ENCODE peak calls at places on chromosome 17, in five cellular contexts. F, S, O, W and Q are unnamed samples.

GRCh38 chr17:29959658-29960337 is 18.4 kb downstream of the EFCAB5 start:
- DNase-seq in F (no peak), S (peak; percentile 23), O (no peak), W (no peak), Q (no peak)

GRCh38 chr17:45722161-45722560 is 62.0 kb upstream of the CRHR1 start:
- DNase-seq in F (no peak), S (no peak), O (peak; percentile 16), W (no peak), Q (peak; percentile 93)

GRCh38 chr17:37770631-37771518 is 26.0 kb upstream of the HNF1B start:
- DNase-seq in F (peak; percentile 88), S (peak; percentile 63), O (peak; percentile 63), W (peak; percentile 29), Q (peak; percentile 93)

GRCh38 chr17:40548982-40549680 is 16.1 kb downstream of the CCR7 start:
- DNase-seq in F (peak; percentile 35), S (peak; percentile 98), O (peak; percentile 96), W (no peak), Q (peak; percentile 51)

GRCh38 chr17:72922223-72922622 is 170.3 kb downstream of the SLC39A11 start:
- DNase-seq in F (no peak), S (no peak), O (no peak), W (no peak), Q (no peak)

GRCh38 chr17:79681101-79681621 is 49.6 kb upstream of the ENPP7 start:
- DNase-seq in F (no peak), S (no peak), O (no peak), W (no peak), Q (no peak)

GRCh38 chr17:73595068-73595865 is 49.0 kb downstream of the SDK2 start:
- DNase-seq in F (peak; percentile 53), S (peak; percentile 40), O (peak; percentile 64), W (no peak), Q (peak; percentile 96)

GRCh38 chr17:39597372-39598046 is 10.2 kb downstream of the NEUROD2 start:
- DNase-seq in F (no peak), S (no peak), O (no peak), W (no peak), Q (no peak)

GRCh38 chr17:80265205-80266068 is 4.8 kb downstream of the RNF213 start:
- DNase-seq in F (no peak), S (no peak), O (no peak), W (no peak), Q (peak; percentile 45)

GRCh38 chr17:16322636-16323035 is 30.6 kb downstream of the CENPV start:
- DNase-seq in F (no peak), S (peak; percentile 81), O (peak; percentile 87), W (no peak), Q (no peak)

GRCh38 chr17:30376621-30377452 is 1.9 kb upstream of the CPD start:
- DNase-seq in F (peak; percentile 34), S (peak; percentile 93), O (peak; percentile 89), W (no peak), Q (no peak)

GRCh38 chr17:41654134-41654907 is 29.9 kb upstream of the KRT17 start:
- DNase-seq in F (peak; percentile 94), S (no peak), O (no peak), W (no peak), Q (peak; percentile 81)

GRCh38 chr17:3529817-3530741 is 27.5 kb downstream of the TRPV3 start:
- DNase-seq in F (peak; percentile 39), S (peak; percentile 47), O (no peak), W (peak; percentile 70), Q (peak; percentile 97)

GRCh38 chr17:57372156-57372555 is 115.8 kb downstream of the MSI2 start:
- DNase-seq in F (no peak), S (peak; percentile 52), O (peak; percentile 55), W (no peak), Q (no peak)

GRCh38 chr17:79075861-79076406 is 1.3 kb downstream of the ENGASE start:
- DNase-seq in F (no peak), S (no peak), O (no peak), W (no peak), Q (peak; percentile 49)

GRCh38 chr17:43547659-43548256 is 1.6 kb upstream of the ETV4 start:
- DNase-seq in F (no peak), S (no peak), O (no peak), W (no peak), Q (peak; percentile 46)

GRCh38 chr17:43548689-43549379 is 2.7 kb upstream of the ETV4 start:
- DNase-seq in F (no peak), S (no peak), O (no peak), W (no peak), Q (peak; percentile 44)

GRCh38 chr17:43545383-43545632 is 832 bp downstream of the ETV4 start:
- DNase-seq in F (no peak), S (no peak), O (no peak), W (no peak), Q (no peak)

GRCh38 chr17:43547189-43547550 is 1.0 kb upstream of the ETV4 start:
- DNase-seq in F (no peak), S (no peak), O (no peak), W (no peak), Q (peak; percentile 61)

DNA sequence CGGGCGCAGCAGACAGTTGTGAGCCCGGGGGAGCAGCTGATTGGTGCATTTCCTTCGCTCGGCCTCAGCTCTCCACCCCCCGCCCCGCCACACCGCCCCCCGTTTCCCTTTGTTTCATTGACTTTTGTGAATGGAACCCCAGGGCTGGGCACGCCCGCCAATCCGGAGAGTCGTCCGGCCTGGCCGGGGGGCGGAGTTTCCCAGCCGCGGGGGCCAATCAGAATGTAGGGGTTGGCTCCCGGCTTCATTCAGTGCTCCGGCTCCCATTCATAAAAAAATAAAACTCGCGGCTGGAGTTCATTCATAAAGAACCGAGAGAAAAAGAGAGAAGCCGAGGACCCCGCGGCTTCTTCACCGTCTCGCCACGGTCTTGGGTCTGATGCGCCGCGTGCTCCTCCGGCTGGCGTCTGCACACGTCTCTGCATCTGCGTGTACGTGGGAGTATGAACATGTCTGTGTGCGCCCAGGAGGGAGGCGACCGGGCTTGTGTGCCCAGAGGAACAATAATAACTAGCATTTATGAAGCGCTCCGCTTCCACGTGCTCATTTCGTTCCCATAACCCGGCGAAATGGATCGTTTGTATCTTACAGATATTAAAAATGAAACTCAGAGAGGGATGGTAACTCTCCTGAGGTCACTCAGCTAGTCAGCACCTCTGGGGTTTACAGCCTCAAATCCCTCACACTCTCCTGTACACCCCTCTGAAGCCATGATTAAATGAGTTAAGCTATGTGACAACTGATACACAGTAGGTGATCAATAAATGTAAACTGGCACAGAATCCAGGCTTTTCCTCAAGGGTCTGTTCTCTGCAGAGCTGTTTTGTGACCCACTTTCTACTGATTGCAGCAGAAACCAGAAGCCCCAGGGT is at the start of gene ETV4:
- DNase-seq in F (peak; percentile 96), S (peak; percentile 90), O (peak; percentile 96), W (peak; percentile 94), Q (peak; percentile 100)
- H3K9ac ChIP-seq in F (peak within 1 kb of the TSS; percentile 42), S (peak within 1 kb of the TSS; percentile 52), O (peak within 1 kb of the TSS; percentile 86), W (peak within 1 kb of the TSS; percentile 96), Q (peak within 1 kb of the TSS; percentile 72)

GRCh38 chr17:50661348-50661747 is 26.7 kb downstream of the ABCC3 start:
- DNase-seq in F (no peak), S (no peak), O (no peak), W (no peak), Q (no peak)

GRCh38 chr17:50661795-50662391 is 27.2 kb downstream of the ABCC3 start:
- DNase-seq in F (peak; percentile 88), S (peak; percentile 89), O (peak; percentile 89), W (no peak), Q (peak; percentile 89)

GRCh38 chr17:50659220-50659619 is 24.5 kb downstream of the ABCC3 start:
- DNase-seq in F (no peak), S (no peak), O (no peak), W (no peak), Q (peak; percentile 86)

GRCh38 chr17:50660042-50660886 is 25.6 kb downstream of the ABCC3 start:
- DNase-seq in F (peak; percentile 80), S (peak; percentile 41), O (no peak), W (no peak), Q (peak; percentile 72)

DNA sequence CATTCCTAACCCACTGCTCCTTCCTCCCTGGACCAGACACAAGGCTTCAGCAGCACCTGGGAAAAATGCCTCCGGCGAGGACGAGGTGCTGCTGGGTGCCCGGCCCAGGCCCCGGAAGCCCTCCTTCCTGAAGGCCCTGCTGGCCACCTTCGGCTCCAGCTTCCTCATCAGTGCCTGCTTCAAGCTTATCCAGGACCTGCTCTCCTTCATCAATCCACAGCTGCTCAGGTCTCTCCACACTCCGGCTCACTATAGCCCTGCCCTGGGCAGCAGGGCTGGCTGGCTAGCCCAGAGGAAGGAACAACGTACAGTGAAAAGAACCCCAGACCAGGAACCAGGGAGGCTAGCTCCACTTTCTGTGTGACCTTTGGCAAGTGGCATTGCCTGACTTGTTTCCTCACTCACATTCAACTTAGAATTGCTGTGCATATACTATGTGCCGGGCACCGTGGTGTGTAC is 26.2 kb downstream of the ABCC3 start:
- DNase-seq in F (no peak), S (no peak), O (no peak), W (no peak), Q (no peak)
- H3K9ac ChIP-seq in F (peak overlapping the region; percentile 69), S (no peak overlapping the region), O (peak overlapping the region; percentile 51), W (peak overlapping the region; percentile 25), Q (no peak overlapping the region)

DNA sequence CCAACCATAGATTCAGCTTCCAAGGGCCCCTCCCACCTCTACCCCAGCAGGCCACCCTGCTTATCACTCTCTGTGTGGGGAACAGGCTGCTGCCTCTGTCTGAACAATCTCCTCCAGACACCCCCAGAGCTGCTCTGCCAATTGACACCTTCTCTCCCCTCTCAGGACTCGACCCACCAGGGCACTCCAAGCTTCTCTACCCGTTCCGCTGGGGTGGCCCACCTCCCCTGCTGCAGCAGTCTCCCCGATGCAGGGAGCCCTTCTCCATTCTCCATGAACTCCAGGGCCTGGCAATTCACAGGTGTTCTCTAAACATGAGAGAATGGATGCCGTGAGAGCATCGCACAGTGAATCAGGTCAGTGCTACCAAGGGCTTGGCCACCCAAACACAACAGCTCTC is 28.3 kb upstream of the FAAP100 start:
- DNase-seq in F (no peak), S (no peak), O (no peak), W (no peak), Q (no peak)
- H3K9ac ChIP-seq in F (no peak overlapping the region), S (no peak overlapping the region), O (no peak overlapping the region), W (no peak overlapping the region), Q (no peak overlapping the region)

GRCh38 chr17:31595666-31596381 is 204.3 kb downstream of the RAB11FIP4 start:
- DNase-seq in F (no peak), S (no peak), O (no peak), W (no peak), Q (peak; percentile 71)

GRCh38 chr17:31597646-31598387 is 206.3 kb downstream of the RAB11FIP4 start:
- DNase-seq in F (no peak), S (no peak), O (no peak), W (no peak), Q (peak; percentile 55)

GRCh38 chr17:31598388-31598760 is 206.9 kb downstream of the RAB11FIP4 start:
- DNase-seq in F (no peak), S (no peak), O (no peak), W (no peak), Q (peak; percentile 65)

GRCh38 chr17:31596382-31597323 is 205.2 kb downstream of the RAB11FIP4 start:
- DNase-seq in F (peak; percentile 20), S (peak; percentile 96), O (peak; percentile 98), W (no peak), Q (peak; percentile 89)

DNA sequence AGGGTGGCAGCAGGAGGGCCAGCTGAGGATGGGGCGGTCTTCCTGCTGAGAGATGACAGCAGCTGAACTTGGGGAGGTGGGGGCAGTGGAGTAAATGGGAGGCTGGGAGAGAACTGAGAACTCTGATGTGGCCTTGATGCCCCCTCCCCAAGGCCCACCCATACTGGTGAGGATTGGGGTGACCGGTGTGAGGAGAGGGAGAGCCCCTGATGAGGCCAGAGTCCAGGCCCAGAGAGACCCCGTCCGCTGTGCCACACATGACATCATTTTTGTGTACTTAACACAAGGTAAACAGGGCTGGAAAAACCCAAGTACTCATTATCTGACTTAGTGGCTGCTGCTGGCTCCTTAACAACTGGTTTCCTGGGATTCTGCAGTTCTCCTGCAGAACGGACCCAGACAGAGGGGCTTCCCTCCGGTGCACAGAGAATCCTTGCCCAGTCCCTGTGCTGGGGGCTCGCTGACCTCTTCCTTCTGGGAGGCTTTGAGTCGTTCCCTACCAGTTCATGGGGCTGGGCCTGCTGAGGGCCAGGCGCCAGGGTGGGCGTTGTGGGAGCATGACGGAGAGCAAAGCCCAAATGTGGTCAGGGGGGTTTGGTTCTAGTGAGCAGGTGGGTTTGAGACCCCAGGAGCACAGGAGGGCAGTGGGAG is 207.6 kb downstream of the RAB11FIP4 start:
- DNase-seq in F (no peak), S (no peak), O (peak; percentile 64), W (no peak), Q (no peak)
- H3K9ac ChIP-seq in F (no peak overlapping the region), S (no peak overlapping the region), O (peak overlapping the region; percentile 36), W (no peak overlapping the region), Q (no peak overlapping the region)